ENCODE peak calls at places on chromosome 4, in five cellular contexts. G is neuronal stem cell, P is mesenchymal stem cell, Y is H1, A is mesendoderm. S is an unnamed sample.
A peak's percentile ranks its signal among the peaks of the same experiment; 100 is the strongest.

GRCh38 chr4:129623233-129623632 is 527.3 kb downstream of the C4orf33 start:
- DNase-seq in G (no peak), P (no peak), Y (no peak), A (no peak), S (no peak)

GRCh38 chr4:157143365-157143764 is 67.4 kb downstream of the GLRB start:
- DNase-seq in G (no peak), P (no peak), Y (no peak), A (no peak), S (no peak)

GRCh38 chr4:144356941-144357381 is 216.4 kb upstream of the GYPA start:
- DNase-seq in G (no peak), P (no peak), Y (no peak), A (peak; percentile 96), S (no peak)

GRCh38 chr4:95267081-95267480 is 281.7 kb downstream of the UNC5C start:
- DNase-seq in G (no peak), P (peak; percentile 62), Y (no peak), A (peak; percentile 42), S (peak; percentile 25)

GRCh38 chr4:73870778-73871177 is 1.6 kb downstream of the CXCL1 start:
- DNase-seq in G (no peak), P (peak; percentile 83), Y (no peak), A (no peak), S (no peak)

GRCh38 chr4:151324124-151324448 is 1.3 kb downstream of the SH3D19 start:
- DNase-seq in G (no peak), P (peak; percentile 21), Y (no peak), A (no peak), S (no peak)

GRCh38 chr4:72302981-72303704 is 265.9 kb downstream of the ADAMTS3 start:
- DNase-seq in G (peak; percentile 53), P (peak; percentile 54), Y (peak; percentile 68), A (peak; percentile 81), S (peak; percentile 35)

GRCh38 chr4:150849016-150849415 is 166.1 kb downstream of the LRBA start:
- DNase-seq in G (no peak), P (no peak), Y (no peak), A (peak; percentile 70), S (no peak)

GRCh38 chr4:26273308-26273980 is 47.4 kb upstream of the RBPJ start:
- DNase-seq in G (no peak), P (no peak), Y (no peak), A (peak; percentile 43), S (no peak)

DNA sequence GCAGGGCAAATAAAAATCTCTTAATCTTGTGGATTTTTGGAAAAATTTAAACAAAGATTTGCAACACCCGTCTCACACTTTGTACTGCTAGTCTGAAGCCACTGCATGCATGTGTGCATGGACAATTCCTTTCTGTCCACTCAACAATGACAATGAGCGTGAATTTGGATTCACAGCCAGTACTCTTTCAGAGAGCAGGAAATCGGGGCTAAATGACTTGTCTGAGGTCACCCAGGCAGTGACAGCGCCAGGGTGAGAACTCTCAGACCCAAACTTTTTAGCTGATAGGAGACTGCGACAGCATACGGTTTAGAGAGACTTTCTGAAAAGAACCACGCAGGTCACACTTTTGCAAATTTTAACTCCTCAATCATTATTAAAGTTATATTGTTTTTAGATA is 90.9 kb downstream of the ZNF827 start:
- DNase-seq in G (no peak), P (no peak), Y (no peak), A (no peak), S (no peak)
- H2BK15ac ChIP-seq in G (no peak overlapping the region), P (no peak overlapping the region), Y (no peak overlapping the region), A (no peak overlapping the region), S (no peak overlapping the region)

DNA sequence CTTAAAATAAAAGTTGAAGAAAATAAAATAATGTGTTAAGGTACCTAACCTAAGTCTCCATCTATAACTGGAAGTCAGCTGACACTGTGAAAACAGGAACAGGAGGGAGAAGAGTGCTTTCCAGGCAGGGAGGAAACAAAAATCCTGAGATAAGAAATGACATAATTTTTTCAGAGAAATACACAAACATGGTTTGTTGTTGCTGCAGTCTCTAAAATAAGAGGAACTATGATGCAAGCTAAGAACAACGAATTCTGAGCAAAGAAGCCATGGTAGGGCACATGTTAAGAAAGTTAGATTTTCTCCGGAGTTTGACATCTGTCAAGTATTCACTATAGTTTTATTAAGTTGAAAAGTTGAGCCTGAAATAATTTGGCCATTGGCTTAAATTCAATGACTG is 26.9 kb downstream of the PAPSS1 start:
- DNase-seq in G (no peak), P (no peak), Y (no peak), A (no peak), S (no peak)
- H3K36me3 ChIP-seq in G (peaks cover 5% of the 10 kb centered on the region), P (peaks cover 39% of the 10 kb centered on the region), Y (no peaks in the 10 kb centered on the region), A (peaks cover 2% of the 10 kb centered on the region), S (peaks cover 11% of the 10 kb centered on the region)

GRCh38 chr4:21898101-21898500 is 50.5 kb downstream of the KCNIP4 start:
- DNase-seq in G (no peak), P (no peak), Y (no peak), A (no peak), S (no peak)
- H2BK15ac ChIP-seq in G (no peak overlapping the region), P (no peak overlapping the region), Y (no peak overlapping the region), A (no peak overlapping the region), S (no peak overlapping the region)

DNA sequence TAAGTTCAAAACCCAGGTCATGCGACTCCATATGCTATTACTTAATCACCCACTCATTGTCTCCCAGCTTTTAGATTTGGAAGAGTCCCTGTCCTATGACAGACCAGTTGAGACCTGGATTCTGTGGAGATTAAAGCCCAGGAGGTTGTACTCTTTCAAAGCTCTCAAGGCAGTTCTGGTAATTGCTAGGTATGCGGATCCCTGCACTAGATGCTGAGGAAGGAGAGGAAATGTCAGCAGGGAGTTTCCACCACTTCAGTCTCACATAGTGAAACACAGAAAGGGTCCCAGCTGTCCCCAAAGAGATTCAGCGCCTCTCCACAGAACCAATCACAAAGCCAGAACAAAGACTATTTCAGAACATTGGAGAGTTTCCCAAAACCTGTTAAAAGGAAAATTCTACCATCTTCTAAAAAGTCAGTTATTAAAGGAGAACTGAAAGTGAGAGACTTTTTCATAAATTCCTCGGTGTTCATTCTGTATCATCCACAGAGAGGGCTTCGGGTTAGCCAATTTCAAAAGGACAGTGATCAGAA is 53.4 kb downstream of the IRF2 start:
- DNase-seq in G (no peak), P (no peak), Y (no peak), A (peak; percentile 40), S (no peak)
- H3K36me3 ChIP-seq in G (peaks cover 8% of the 10 kb centered on the region), P (peaks cover 66% of the 10 kb centered on the region), Y (peaks cover 3% of the 10 kb centered on the region), A (no peaks in the 10 kb centered on the region), S (peaks cover 27% of the 10 kb centered on the region)

S was measured in IMR-90.